ENCODE peak calls at places on chromosomes 1 and 21, in four cellular contexts. One of them, this sample, is unnamed.

GRCh38 chr1:115911298-115911697 is 65.0 kb upstream of the SLC22A15 start:
- DNase-seq in GM23248: no peak
- DNase-seq in A673: no peak
- DNase-seq in IMR-90: no peak
- DNase-seq in this sample: no peak

GRCh38 chr1:52880226-52880625 is 37.7 kb downstream of the ZYG11A start:
- DNase-seq in GM23248: no peak
- DNase-seq in A673: no peak
- DNase-seq in IMR-90: no peak
- DNase-seq in this sample: no peak

GRCh38 chr1:161037661-161038522 is 872 bp downstream of the TSTD1 start:
- DNase-seq in GM23248: no peak
- DNase-seq in A673: no peak
- DNase-seq in IMR-90: no peak
- DNase-seq in this sample: no peak

GRCh38 chr21:45377866-45378257 is 27.1 kb upstream of the COL18A1 start:
- DNase-seq in GM23248: no peak
- DNase-seq in A673: no peak
- DNase-seq in IMR-90: no peak
- DNase-seq in this sample: no peak

GRCh38 chr1:241749041-241749798 is 97.1 kb downstream of the WDR64 start:
- DNase-seq in GM23248: peak
- DNase-seq in A673: no peak
- DNase-seq in IMR-90: no peak
- DNase-seq in this sample: no peak

GRCh38 chr1:55355549-55355948 is 140.4 kb upstream of the USP24 start:
- DNase-seq in GM23248: no peak
- DNase-seq in A673: no peak
- DNase-seq in IMR-90: no peak
- DNase-seq in this sample: no peak

GRCh38 chr1:8545078-8545477 is 227.2 kb downstream of the SLC45A1 start:
- DNase-seq in GM23248: no peak
- DNase-seq in A673: peak
- DNase-seq in IMR-90: peak
- DNase-seq in this sample: no peak

GRCh38 chr1:54276617-54277450 is 76.9 kb downstream of the MRPL37 start:
- DNase-seq in GM23248: no peak
- DNase-seq in A673: no peak
- DNase-seq in IMR-90: no peak
- DNase-seq in this sample: no peak

GRCh38 chr1:92877792-92878191 is 46.0 kb downstream of the RPL5 start:
- DNase-seq in GM23248: peak
- DNase-seq in A673: peak
- DNase-seq in IMR-90: peak
- DNase-seq in this sample: no peak

GRCh38 chr21:14687277-14687642 is 141.1 kb upstream of the SAMSN1 start:
- DNase-seq in GM23248: peak
- DNase-seq in A673: no peak
- DNase-seq in IMR-90: no peak
- DNase-seq in this sample: no peak

GRCh38 chr1:151157067-151157531 is 650 bp downstream of the TNFAIP8L2 start:
- DNase-seq in GM23248: no peak
- DNase-seq in A673: no peak
- DNase-seq in IMR-90: no peak
- DNase-seq in this sample: peak

GRCh38 chr1:53506355-53507050 is 47.3 kb downstream of the DMRTB1 start:
- DNase-seq in GM23248: no peak
- DNase-seq in A673: no peak
- DNase-seq in IMR-90: no peak
- DNase-seq in this sample: no peak

GRCh38 chr1:9655836-9656235 is 4.3 kb downstream of the PIK3CD start:
- DNase-seq in GM23248: no peak
- DNase-seq in A673: no peak
- DNase-seq in IMR-90: no peak
- DNase-seq in this sample: no peak

GRCh38 chr1:231929311-231929710 is 302.7 kb downstream of the DISC1 start:
- DNase-seq in GM23248: peak
- DNase-seq in A673: peak
- DNase-seq in IMR-90: peak
- DNase-seq in this sample: no peak

GRCh38 chr1:213417225-213417820 is 366.3 kb downstream of the RPS6KC1 start:
- DNase-seq in GM23248: no peak
- DNase-seq in A673: no peak
- DNase-seq in IMR-90: no peak
- DNase-seq in this sample: no peak

GRCh38 chr1:109425902-109426277 is 358 bp downstream of the PSMA5 start:
- DNase-seq in GM23248: peak
- DNase-seq in A673: peak
- DNase-seq in IMR-90: peak
- DNase-seq in this sample: peak

GRCh38 chr1:150813028-150813707 is 5.1 kb upstream of the CTSK start:
- DNase-seq in GM23248: peak
- DNase-seq in A673: peak
- DNase-seq in IMR-90: peak
- DNase-seq in this sample: no peak

GRCh38 chr1:27402349-27402754 is 9.9 kb downstream of the GPR3 start:
- DNase-seq in GM23248: peak
- DNase-seq in A673: peak
- DNase-seq in IMR-90: peak
- DNase-seq in this sample: no peak

GRCh38 chr1:211236633-211237321 is 22.4 kb upstream of the RCOR3 start:
- DNase-seq in GM23248: peak
- DNase-seq in A673: no peak
- DNase-seq in IMR-90: peak
- DNase-seq in this sample: no peak

GRCh38 chr1:220696863-220697231 is 6.7 kb downstream of the C1orf115 start:
- DNase-seq in GM23248: peak
- DNase-seq in A673: no peak
- DNase-seq in IMR-90: peak
- DNase-seq in this sample: no peak

GRCh38 chr1:214331827-214332423 is 51.0 kb downstream of the SMYD2 start:
- DNase-seq in GM23248: peak
- DNase-seq in A673: peak
- DNase-seq in IMR-90: peak
- DNase-seq in this sample: peak

DNA sequence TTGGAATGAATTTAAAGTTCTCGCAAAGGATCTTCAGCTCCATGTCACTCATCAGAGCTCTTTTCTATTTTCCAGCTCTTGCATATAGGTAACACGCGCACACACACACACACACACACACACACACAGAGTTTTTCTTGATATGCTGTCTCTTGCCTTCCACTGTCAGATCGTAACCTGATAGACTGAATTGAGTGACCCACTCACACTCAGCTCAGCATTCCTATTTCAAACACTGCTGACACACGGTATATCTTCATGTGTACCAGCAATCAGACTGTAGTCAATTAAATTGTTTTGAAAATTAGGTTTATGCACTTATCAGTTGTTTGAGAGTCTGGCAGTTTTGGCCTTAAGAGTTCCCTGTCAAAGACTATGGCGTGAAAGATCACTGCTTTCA is 214.2 kb downstream of the PBX1 start:
- DNase-seq in GM23248: no peak
- DNase-seq in A673: no peak
- DNase-seq in IMR-90: no peak
- DNase-seq in this sample: no peak
- H3K27ac ChIP-seq in GM23248: peak
- H3K27ac ChIP-seq in A673: no peak
- H3K27ac ChIP-seq in IMR-90: peak
- H3K27ac ChIP-seq in this sample: no peak

DNA sequence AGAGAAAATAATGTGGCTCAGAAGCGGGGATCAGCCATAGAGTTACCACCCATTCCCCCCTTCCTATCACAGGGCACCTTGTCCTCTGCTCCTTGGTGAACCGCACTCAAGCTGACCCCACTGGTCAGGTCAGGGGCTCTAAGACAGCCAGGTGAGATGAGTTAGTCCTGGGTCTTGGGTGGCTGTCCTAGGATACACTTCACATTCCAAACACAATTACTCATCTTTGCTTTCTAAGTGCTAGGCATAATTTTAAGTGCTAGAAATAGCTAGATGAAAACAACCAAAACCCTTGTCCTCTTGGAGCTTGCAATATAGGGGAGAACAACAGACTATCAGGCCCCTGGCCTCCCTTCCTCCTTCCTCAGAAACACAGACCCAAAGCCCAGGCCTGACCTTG is 7.8 kb upstream of the MUTYH start:
- DNase-seq in GM23248: peak
- DNase-seq in A673: no peak
- DNase-seq in IMR-90: peak
- DNase-seq in this sample: no peak
- H3K27ac ChIP-seq in GM23248: no peak
- H3K27ac ChIP-seq in A673: no peak
- H3K27ac ChIP-seq in IMR-90: no peak
- H3K27ac ChIP-seq in this sample: no peak

DNA sequence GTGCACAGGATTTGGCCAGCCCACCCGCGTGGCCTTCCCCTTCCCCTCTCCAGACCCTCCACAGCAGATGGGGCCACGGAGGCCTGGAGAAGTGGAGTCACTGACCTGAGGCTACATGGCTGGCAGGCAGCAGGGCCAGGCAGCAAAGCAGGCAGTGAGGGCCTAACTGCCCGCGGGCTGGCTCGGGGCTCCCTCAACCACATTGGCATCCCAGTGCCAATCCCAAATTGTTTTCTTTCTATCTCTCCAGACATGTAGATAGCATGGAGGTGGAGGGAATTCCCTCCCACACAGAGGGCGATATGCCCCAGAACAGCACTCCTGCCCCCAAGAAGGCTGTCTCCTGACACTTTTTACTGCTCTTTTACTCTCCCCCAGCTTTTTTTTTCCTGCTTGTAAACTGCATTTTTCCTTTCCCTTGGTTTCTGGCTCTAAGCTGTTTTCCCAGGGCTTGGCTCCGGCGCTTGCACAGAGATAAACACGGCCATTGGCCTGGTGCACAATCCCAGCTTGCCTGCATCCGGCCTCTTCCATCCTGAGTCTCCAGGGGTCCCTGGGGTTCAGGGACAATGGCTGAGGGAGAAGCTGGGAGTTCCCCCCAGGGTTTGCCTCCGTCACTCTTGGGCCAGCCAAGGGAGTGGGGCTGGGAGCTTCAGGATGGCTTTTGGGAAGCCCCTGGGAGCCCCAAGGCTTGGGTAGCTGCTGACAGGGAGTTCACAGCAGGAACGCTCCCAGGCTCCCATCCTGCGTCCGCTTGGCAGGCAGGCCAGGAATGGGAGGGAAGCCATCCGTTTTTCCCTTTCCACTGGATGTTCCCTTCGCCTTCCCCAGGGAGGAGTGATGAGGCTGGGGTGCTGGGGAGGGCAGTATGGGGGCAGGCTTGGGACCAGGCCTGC is 7.0 kb downstream of the EPHX1 start:
- DNase-seq in GM23248: peak
- DNase-seq in A673: no peak
- DNase-seq in IMR-90: peak
- DNase-seq in this sample: no peak
- H3K27ac ChIP-seq in GM23248: peak
- H3K27ac ChIP-seq in A673: peak
- H3K27ac ChIP-seq in IMR-90: peak
- H3K27ac ChIP-seq in this sample: no peak

GRCh38 chr1:228317411-228317828 is 89.2 kb downstream of the TRIM11 start:
- DNase-seq in GM23248: no peak
- DNase-seq in A673: no peak
- DNase-seq in IMR-90: no peak
- DNase-seq in this sample: no peak
- H3K27ac ChIP-seq in GM23248: no peak
- H3K27ac ChIP-seq in A673: no peak
- H3K27ac ChIP-seq in IMR-90: no peak
- H3K27ac ChIP-seq in this sample: no peak

GRCh38 chr21:38660333-38661295 is 145.1 kb upstream of the ETS2 start:
- DNase-seq in GM23248: peak
- DNase-seq in A673: peak
- DNase-seq in IMR-90: no peak
- DNase-seq in this sample: no peak
- H3K27ac ChIP-seq in GM23248: no peak
- H3K27ac ChIP-seq in A673: no peak
- H3K27ac ChIP-seq in IMR-90: no peak
- H3K27ac ChIP-seq in this sample: no peak

GRCh38 chr1:29984107-29984506 is 739.3 kb downstream of the MATN1 start:
- DNase-seq in GM23248: no peak
- DNase-seq in A673: no peak
- DNase-seq in IMR-90: no peak
- DNase-seq in this sample: no peak
- H3K27ac ChIP-seq in GM23248: no peak
- H3K27ac ChIP-seq in A673: no peak
- H3K27ac ChIP-seq in IMR-90: no peak
- H3K27ac ChIP-seq in this sample: no peak

GRCh38 chr1:203428981-203429599 is 46.5 kb upstream of the PRELP start:
- DNase-seq in GM23248: no peak
- DNase-seq in A673: no peak
- DNase-seq in IMR-90: no peak
- DNase-seq in this sample: no peak

GRCh38 chr1:203426349-203426748 is 49.3 kb upstream of the PRELP start:
- DNase-seq in GM23248: no peak
- DNase-seq in A673: no peak
- DNase-seq in IMR-90: no peak
- DNase-seq in this sample: no peak

GRCh38 chr1:203425668-203425999 is 50.0 kb upstream of the PRELP start:
- DNase-seq in GM23248: peak
- DNase-seq in A673: no peak
- DNase-seq in IMR-90: peak
- DNase-seq in this sample: no peak

GRCh38 chr1:203426870-203427269 is 48.7 kb upstream of the PRELP start:
- DNase-seq in GM23248: no peak
- DNase-seq in A673: no peak
- DNase-seq in IMR-90: no peak
- DNase-seq in this sample: no peak

DNA sequence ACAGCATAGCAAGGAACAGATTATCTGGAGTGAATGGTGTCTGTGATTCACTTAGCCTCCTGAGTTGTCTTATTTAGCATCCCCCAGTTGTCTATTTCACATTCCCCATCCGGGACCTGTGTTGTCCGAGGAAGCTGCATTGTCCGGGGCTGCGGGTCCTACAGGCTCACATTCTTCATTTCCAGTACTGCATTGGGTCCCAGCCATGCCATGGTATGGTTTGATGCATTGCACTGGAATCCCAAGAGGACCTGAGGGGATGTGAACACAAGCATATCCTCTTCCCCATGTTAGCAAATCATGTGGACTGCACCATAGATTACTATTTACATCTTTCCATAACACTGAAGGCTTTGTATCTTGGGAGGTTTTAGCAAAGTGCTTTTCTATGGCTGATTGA is 48.2 kb upstream of the PRELP start:
- DNase-seq in GM23248: no peak
- DNase-seq in A673: no peak
- DNase-seq in IMR-90: no peak
- DNase-seq in this sample: no peak
- H3K27ac ChIP-seq in GM23248: no peak
- H3K27ac ChIP-seq in A673: no peak
- H3K27ac ChIP-seq in IMR-90: no peak
- H3K27ac ChIP-seq in this sample: no peak

DNA sequence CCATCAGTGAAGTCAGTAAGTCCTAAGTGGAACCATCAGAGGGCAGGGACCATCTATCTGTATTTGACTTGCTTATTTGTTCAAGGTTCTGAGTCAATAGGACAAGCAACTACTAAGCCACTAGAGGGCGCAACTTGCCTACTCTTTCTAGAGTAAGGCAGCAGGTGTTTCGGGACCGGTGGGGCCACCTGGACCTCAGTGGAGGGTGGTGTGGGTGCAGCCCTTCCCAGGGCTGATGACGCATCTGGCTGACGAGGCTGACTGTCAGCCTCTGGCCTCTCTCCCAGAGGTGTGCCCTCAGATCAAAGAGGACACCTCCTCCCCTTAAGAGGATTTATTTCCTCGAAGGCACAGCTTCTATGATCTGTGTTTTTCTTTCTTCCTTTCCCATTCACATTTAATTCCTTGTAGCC is 6.6 kb downstream of the CBR3 start:
- DNase-seq in GM23248: peak
- DNase-seq in A673: peak
- DNase-seq in IMR-90: peak
- DNase-seq in this sample: peak
- H3K27ac ChIP-seq in GM23248: no peak
- H3K27ac ChIP-seq in A673: no peak
- H3K27ac ChIP-seq in IMR-90: no peak
- H3K27ac ChIP-seq in this sample: peak

This sample was measured in CD4-positive, alpha-beta T cell.